ENCODE peak calls at places on chromosome 1, in nine cellular contexts. Y, O, Q, L, P, K, M, V and J are unnamed samples.

GRCh38 chr1:236066828-236067386 is 2.0 kb upstream of the NID1 start:
- DNase-seq in Y (peak), O (peak), Q (peak), L (peak), P (no peak), K (peak), M (no peak), V (no peak), J (no peak)

GRCh38 chr1:74681449-74681848 is 7.9 kb upstream of the ERICH3 start:
- DNase-seq in Y (no peak), O (no peak), Q (peak), L (no peak), P (no peak), K (no peak), M (no peak), V (no peak), J (no peak)

GRCh38 chr1:20124451-20125057 is 5.2 kb upstream of the PLA2G2D start:
- DNase-seq in Y (no peak), O (no peak), Q (no peak), L (peak), P (peak), K (no peak), M (no peak), V (no peak), J (peak)

GRCh38 chr1:36305915-36306209 is 306 bp upstream of the SH3D21 start:
- DNase-seq in Y (no peak), O (no peak), Q (no peak), L (no peak), P (peak), K (no peak), M (no peak), V (no peak), J (peak)

GRCh38 chr1:233737341-233737740 is 123.4 kb downstream of the KCNK1 start:
- DNase-seq in Y (no peak), O (no peak), Q (no peak), L (no peak), P (no peak), K (no peak), M (no peak), V (no peak), J (no peak)

GRCh38 chr1:214637125-214637524 is 34.1 kb downstream of the CENPF start:
- DNase-seq in Y (no peak), O (no peak), Q (no peak), L (no peak), P (no peak), K (no peak), M (no peak), V (no peak), J (no peak)

GRCh38 chr1:53550201-53550741 is 91.1 kb downstream of the DMRTB1 start:
- DNase-seq in Y (no peak), O (no peak), Q (no peak), L (no peak), P (no peak), K (no peak), M (no peak), V (no peak), J (no peak)

GRCh38 chr1:232430467-232430866 is 199.5 kb downstream of the SIPA1L2 start:
- DNase-seq in Y (no peak), O (no peak), Q (no peak), L (no peak), P (no peak), K (no peak), M (no peak), V (no peak), J (no peak)

GRCh38 chr1:46767649-46768282 is 31.1 kb upstream of the CYP4B1 start:
- DNase-seq in Y (no peak), O (no peak), Q (no peak), L (no peak), P (no peak), K (no peak), M (no peak), V (no peak), J (no peak)

GRCh38 chr1:110345480-110345879 is 6.3 kb downstream of the RBM15 start:
- DNase-seq in Y (no peak), O (no peak), Q (no peak), L (no peak), P (no peak), K (no peak), M (no peak), V (no peak), J (no peak)

GRCh38 chr1:52423771-52424170 is 19.4 kb downstream of the PRPF38A start:
- DNase-seq in Y (peak), O (peak), Q (no peak), L (peak), P (no peak), K (peak), M (no peak), V (no peak), J (no peak)

GRCh38 chr1:25486602-25487001 is 55.9 kb downstream of the MACO1 start:
- DNase-seq in Y (no peak), O (no peak), Q (no peak), L (peak), P (peak), K (no peak), M (no peak), V (no peak), J (no peak)

GRCh38 chr1:7905262-7905661 is 35.4 kb downstream of the TNFRSF9 start:
- DNase-seq in Y (no peak), O (no peak), Q (no peak), L (no peak), P (no peak), K (peak), M (no peak), V (no peak), J (no peak)

GRCh38 chr1:88983791-88984552 is 8.5 kb downstream of the KYAT3 start:
- DNase-seq in Y (no peak), O (peak), Q (peak), L (peak), P (peak), K (peak), M (peak), V (no peak), J (peak)

GRCh38 chr1:109535481-109535880 is 4.2 kb upstream of the GPR61 start:
- DNase-seq in Y (no peak), O (no peak), Q (no peak), L (no peak), P (no peak), K (no peak), M (no peak), V (peak), J (no peak)

GRCh38 chr1:26234644-26235384 is 814 bp downstream of the CEP85 start:
- DNase-seq in Y (no peak), O (no peak), Q (peak), L (peak), P (peak), K (no peak), M (no peak), V (no peak), J (no peak)

GRCh38 chr1:57549280-57549679 is 125.4 kb upstream of the DAB1 start:
- DNase-seq in Y (no peak), O (no peak), Q (no peak), L (no peak), P (no peak), K (no peak), M (no peak), V (no peak), J (no peak)

GRCh38 chr1:8880068-8880676 is 1.7 kb upstream of the ENO1 start:
- DNase-seq in Y (no peak), O (no peak), Q (peak), L (no peak), P (peak), K (no peak), M (no peak), V (no peak), J (peak)

GRCh38 chr1:154442006-154442740 is 37.0 kb downstream of the IL6R start:
- DNase-seq in Y (peak), O (no peak), Q (peak), L (peak), P (no peak), K (no peak), M (no peak), V (no peak), J (peak)

GRCh38 chr1:214657299-214657698 is 54.3 kb downstream of the CENPF start:
- DNase-seq in Y (no peak), O (no peak), Q (no peak), L (no peak), P (no peak), K (no peak), M (no peak), V (no peak), J (no peak)

GRCh38 chr1:109255673-109256072 is 6.3 kb downstream of the CELSR2 start:
- DNase-seq in Y (no peak), O (no peak), Q (no peak), L (no peak), P (no peak), K (no peak), M (peak), V (no peak), J (no peak)

GRCh38 chr1:172400073-172400737 is 20.3 kb upstream of the C1orf105 start:
- DNase-seq in Y (no peak), O (no peak), Q (no peak), L (no peak), P (no peak), K (no peak), M (no peak), V (no peak), J (no peak)

GRCh38 chr1:203628997-203629508 is 2.4 kb downstream of the ATP2B4 start:
- DNase-seq in Y (no peak), O (no peak), Q (peak), L (no peak), P (no peak), K (peak), M (no peak), V (no peak), J (no peak)

GRCh38 chr1:169595764-169596711 is 9.8 kb upstream of the F5 start:
- DNase-seq in Y (no peak), O (no peak), Q (peak), L (peak), P (peak), K (no peak), M (no peak), V (no peak), J (peak)

GRCh38 chr1:230170610-230171009 is 103.6 kb downstream of the GALNT2 start:
- DNase-seq in Y (no peak), O (no peak), Q (no peak), L (no peak), P (no peak), K (peak), M (no peak), V (peak), J (no peak)

GRCh38 chr1:203286161-203286984 is 18.9 kb upstream of the BTG2 start:
- DNase-seq in Y (no peak), O (no peak), Q (no peak), L (no peak), P (peak), K (no peak), M (peak), V (no peak), J (peak)

GRCh38 chr1:87120779-87121178 is 206.3 kb downstream of the HS2ST1 start:
- DNase-seq in Y (no peak), O (no peak), Q (no peak), L (no peak), P (no peak), K (no peak), M (no peak), V (no peak), J (no peak)

GRCh38 chr1:12230549-12231275 is 882 bp downstream of the VPS13D start:
- DNase-seq in Y (no peak), O (no peak), Q (peak), L (peak), P (peak), K (peak), M (no peak), V (peak), J (no peak)